ENCODE peak calls at places on chromosomes 4 and X, in eight cellular contexts. J is SW480; W is activated CD4-positive, alpha-beta T cell treated with anti-CD3 and anti-CD28 coated beads, Interleukin-2, amount 50 U/mL, for 1 hour; N is occipital lobe; G is astrocyte of the cerebellum; Y is AG09309; A is NAMALWA; L is stimulated activated CD8-positive, alpha-beta memory T cell treated with anti-CD3 and anti-CD28 coated beads, Interleukin-4, amount 100 ng/mL, for 24 hours. D is an unnamed sample.

GRCh38 chr4:158810487-158811215 is 41.8 kb downstream of the FNIP2 start:
- DNase-seq in J (peak), W (no peak), N (no peak), G (peak), Y (peak), A (no peak), L (no peak), D (no peak)

GRCh38 chr4:27079056-27079455 is 218.4 kb downstream of the STIM2 start:
- DNase-seq in J (no peak), W (no peak), N (no peak), G (no peak), Y (no peak), A (no peak), L (no peak), D (no peak)

GRCh38 chrX:17226736-17227135 is 148.3 kb upstream of the NHS start:
- DNase-seq in J (no peak), W (no peak), N (no peak), G (no peak), Y (no peak), A (no peak), L (no peak), D (no peak)

GRCh38 chrX:20500171-20500865 is 233.6 kb upstream of the RPS6KA3 start:
- DNase-seq in J (no peak), W (peak), N (no peak), G (no peak), Y (no peak), A (no peak), L (no peak), D (no peak)

GRCh38 chr4:89821612-89822011 is 15.3 kb downstream of the SNCA start:
- DNase-seq in J (no peak), W (no peak), N (no peak), G (no peak), Y (no peak), A (no peak), L (no peak), D (no peak)

GRCh38 chrX:155105919-155106318 is 34.6 kb downstream of the BRCC3 start:
- DNase-seq in J (no peak), W (no peak), N (no peak), G (no peak), Y (no peak), A (no peak), L (no peak), D (no peak)

GRCh38 chrX:120310861-120311631 is at the start of gene TMEM255A:
- DNase-seq in J (no peak), W (no peak), N (peak), G (no peak), Y (no peak), A (no peak), L (no peak), D (no peak)

GRCh38 chr4:31114821-31115220 is 394.7 kb downstream of the PCDH7 start:
- DNase-seq in J (no peak), W (no peak), N (no peak), G (no peak), Y (no peak), A (no peak), L (no peak), D (no peak)

GRCh38 chr4:12036450-12036849 is 607.8 kb upstream of the HS3ST1 start:
- DNase-seq in J (no peak), W (no peak), N (no peak), G (no peak), Y (no peak), A (no peak), L (no peak), D (no peak)

GRCh38 chrX:19373034-19373891 is 29.5 kb downstream of the PDHA1 start:
- DNase-seq in J (no peak), W (no peak), N (no peak), G (no peak), Y (no peak), A (no peak), L (no peak), D (no peak)

GRCh38 chr4:6701371-6701770 is 7.7 kb downstream of the S100P start:
- DNase-seq in J (no peak), W (peak), N (no peak), G (no peak), Y (no peak), A (peak), L (no peak), D (no peak)

GRCh38 chr4:42786350-42787070 is 106.0 kb upstream of the GRXCR1 start:
- DNase-seq in J (peak), W (no peak), N (no peak), G (no peak), Y (no peak), A (no peak), L (no peak), D (no peak)

GRCh38 chr4:60201052-60201673 is 999.0 kb upstream of the ADGRL3 start:
- DNase-seq in J (peak), W (no peak), N (no peak), G (peak), Y (peak), A (peak), L (no peak), D (no peak)

GRCh38 chrX:34918091-34918736 is 24.4 kb upstream of the FAM47B start:
- DNase-seq in J (peak), W (no peak), N (no peak), G (peak), Y (no peak), A (no peak), L (no peak), D (no peak)

GRCh38 chrX:154658187-154658586 is 4.8 kb upstream of the CTAG2 start:
- DNase-seq in J (no peak), W (no peak), N (no peak), G (no peak), Y (no peak), A (no peak), L (no peak), D (no peak)

GRCh38 chr4:153260152-153260551 is 55.9 kb downstream of the TRIM2 start:
- DNase-seq in J (no peak), W (no peak), N (no peak), G (no peak), Y (no peak), A (no peak), L (no peak), D (no peak)

GRCh38 chrX:13901354-13901753 is 84.5 kb upstream of the GPM6B start:
- DNase-seq in J (no peak), W (no peak), N (no peak), G (no peak), Y (no peak), A (no peak), L (no peak), D (no peak)

GRCh38 chrX:110244951-110245480 is 72.9 kb downstream of the AMMECR1 start:
- DNase-seq in J (no peak), W (no peak), N (no peak), G (no peak), Y (no peak), A (no peak), L (no peak), D (no peak)

GRCh38 chrX:153645921-153646481 is 1.0 kb upstream of the DUSP9 start:
- DNase-seq in J (no peak), W (no peak), N (no peak), G (no peak), Y (no peak), A (no peak), L (no peak), D (no peak)

GRCh38 chrX:103846395-103846794 is 14.3 kb upstream of the RAB9B start:
- DNase-seq in J (peak), W (no peak), N (no peak), G (no peak), Y (no peak), A (no peak), L (no peak), D (no peak)

GRCh38 chrX:1388651-1389050 is 3.3 kb downstream of the SLC25A6 start:
- DNase-seq in J (no peak), W (no peak), N (no peak), G (no peak), Y (no peak), A (no peak), L (no peak), D (no peak)

GRCh38 chrX:37986893-37987292 is 19.5 kb upstream of the SYTL5 start:
- DNase-seq in J (no peak), W (no peak), N (no peak), G (peak), Y (no peak), A (no peak), L (no peak), D (no peak)

GRCh38 chrX:1592128-1592862 is 891 bp downstream of the AKAP17A start:
- DNase-seq in J (no peak), W (no peak), N (no peak), G (peak), Y (no peak), A (peak), L (no peak), D (peak)

GRCh38 chr4:43843501-43843900 is 605.1 kb downstream of the KCTD8 start:
- DNase-seq in J (no peak), W (no peak), N (no peak), G (peak), Y (no peak), A (no peak), L (no peak), D (no peak)

GRCh38 chr4:143026459-143027170 is 158.1 kb upstream of the USP38 start:
- DNase-seq in J (no peak), W (no peak), N (no peak), G (no peak), Y (no peak), A (no peak), L (no peak), D (no peak)

GRCh38 chrX:149648932-149649331 is 17.3 kb upstream of the TMEM185A start:
- DNase-seq in J (no peak), W (no peak), N (no peak), G (no peak), Y (no peak), A (no peak), L (no peak), D (no peak)

GRCh38 chrX:63747331-63747730 is 37.7 kb downstream of the ARHGEF9 start:
- DNase-seq in J (no peak), W (no peak), N (no peak), G (peak), Y (peak), A (no peak), L (no peak), D (no peak)